ENCODE peak calls at places on chromosomes 16 and 17, in seven cellular contexts. One of them, this sample, is unnamed.

GRCh38 chr16:25030420-25031131 is 15.4 kb upstream of the ARHGAP17 start:
- DNase-seq in K562: no peak
- DNase-seq in H1: no peak
- DNase-seq in suprapubic skin: no peak
- DNase-seq in left lung: no peak
- DNase-seq in OCI-LY7: peak
- DNase-seq in mesendoderm: no peak
- DNase-seq in this sample: no peak

GRCh38 chr17:36652716-36653115 is 51.3 kb downstream of the MRM1 start:
- DNase-seq in mesendoderm: no peak
- DNase-seq in OCI-LY7: no peak
- DNase-seq in H1: no peak
- DNase-seq in K562: no peak
- DNase-seq in left lung: no peak
- DNase-seq in suprapubic skin: no peak
- DNase-seq in this sample: no peak

GRCh38 chr17:57895382-57896060 is 45.7 kb upstream of the MRPS23 start:
- DNase-seq in H1: no peak
- DNase-seq in suprapubic skin: no peak
- DNase-seq in OCI-LY7: no peak
- DNase-seq in K562: no peak
- DNase-seq in mesendoderm: peak
- DNase-seq in left lung: no peak
- DNase-seq in this sample: no peak

GRCh38 chr16:27088216-27088615 is 21.5 kb downstream of the C16orf82 start:
- DNase-seq in left lung: no peak
- DNase-seq in H1: no peak
- DNase-seq in mesendoderm: no peak
- DNase-seq in OCI-LY7: no peak
- DNase-seq in suprapubic skin: no peak
- DNase-seq in K562: no peak
- DNase-seq in this sample: no peak

GRCh38 chr17:4625181-4625601 is 16.3 kb downstream of the ALOX15 start:
- DNase-seq in suprapubic skin: no peak
- DNase-seq in left lung: no peak
- DNase-seq in K562: no peak
- DNase-seq in H1: no peak
- DNase-seq in OCI-LY7: no peak
- DNase-seq in mesendoderm: peak
- DNase-seq in this sample: no peak

GRCh38 chr17:82333279-82334171 is at the start of gene SECTM1:
- DNase-seq in suprapubic skin: no peak
- DNase-seq in K562: no peak
- DNase-seq in OCI-LY7: no peak
- DNase-seq in mesendoderm: no peak
- DNase-seq in left lung: peak
- DNase-seq in H1: no peak
- DNase-seq in this sample: peak

GRCh38 chr16:24685539-24686432 is 43.7 kb upstream of the TNRC6A start:
- DNase-seq in K562: no peak
- DNase-seq in suprapubic skin: no peak
- DNase-seq in mesendoderm: peak
- DNase-seq in H1: peak
- DNase-seq in left lung: peak
- DNase-seq in OCI-LY7: no peak
- DNase-seq in this sample: peak

GRCh38 chr16:77289331-77289809 is 90.2 kb downstream of the SYCE1L start:
- DNase-seq in mesendoderm: peak
- DNase-seq in suprapubic skin: no peak
- DNase-seq in left lung: no peak
- DNase-seq in K562: no peak
- DNase-seq in H1: no peak
- DNase-seq in OCI-LY7: no peak
- DNase-seq in this sample: no peak

GRCh38 chr17:866568-867087 is 84.5 kb downstream of the MRM3 start:
- DNase-seq in mesendoderm: no peak
- DNase-seq in H1: no peak
- DNase-seq in OCI-LY7: no peak
- DNase-seq in K562: no peak
- DNase-seq in suprapubic skin: no peak
- DNase-seq in left lung: no peak
- DNase-seq in this sample: no peak

GRCh38 chr16:23949630-23950290 is 114.0 kb downstream of the PRKCB start:
- DNase-seq in left lung: peak
- DNase-seq in suprapubic skin: no peak
- DNase-seq in H1: no peak
- DNase-seq in mesendoderm: no peak
- DNase-seq in K562: no peak
- DNase-seq in OCI-LY7: peak
- DNase-seq in this sample: no peak

GRCh38 chr16:30659507-30660423 is 1.5 kb downstream of the FBRS start:
- DNase-seq in H1: no peak
- DNase-seq in OCI-LY7: peak
- DNase-seq in left lung: peak
- DNase-seq in suprapubic skin: no peak
- DNase-seq in K562: no peak
- DNase-seq in mesendoderm: peak
- DNase-seq in this sample: peak

GRCh38 chr17:27475981-27476895 is 20.0 kb downstream of the KSR1 start:
- DNase-seq in left lung: no peak
- DNase-seq in suprapubic skin: no peak
- DNase-seq in OCI-LY7: no peak
- DNase-seq in mesendoderm: no peak
- DNase-seq in K562: no peak
- DNase-seq in H1: no peak
- DNase-seq in this sample: no peak

GRCh38 chr17:6570731-6571465 is 14.5 kb upstream of the PITPNM3 start:
- DNase-seq in suprapubic skin: no peak
- DNase-seq in mesendoderm: no peak
- DNase-seq in OCI-LY7: no peak
- DNase-seq in left lung: no peak
- DNase-seq in K562: no peak
- DNase-seq in H1: peak
- DNase-seq in this sample: peak

GRCh38 chr17:62075308-62075815 is 10.3 kb upstream of the MED13 start:
- DNase-seq in suprapubic skin: no peak
- DNase-seq in OCI-LY7: no peak
- DNase-seq in mesendoderm: no peak
- DNase-seq in left lung: no peak
- DNase-seq in K562: no peak
- DNase-seq in H1: no peak
- DNase-seq in this sample: no peak

GRCh38 chr17:82065638-82066303 is at the start of gene DUS1L:
- DNase-seq in K562: peak
- DNase-seq in suprapubic skin: no peak
- DNase-seq in left lung: peak
- DNase-seq in mesendoderm: peak
- DNase-seq in H1: peak
- DNase-seq in OCI-LY7: peak
- DNase-seq in this sample: no peak

GRCh38 chr17:38886643-38887010 is 16.8 kb downstream of the LASP1 start:
- DNase-seq in mesendoderm: no peak
- DNase-seq in K562: no peak
- DNase-seq in suprapubic skin: no peak
- DNase-seq in OCI-LY7: no peak
- DNase-seq in left lung: no peak
- DNase-seq in H1: no peak
- DNase-seq in this sample: no peak

GRCh38 chr17:57517519-57518342 is 227.4 kb downstream of the CCDC182 start:
- DNase-seq in OCI-LY7: no peak
- DNase-seq in mesendoderm: no peak
- DNase-seq in H1: no peak
- DNase-seq in left lung: no peak
- DNase-seq in K562: no peak
- DNase-seq in suprapubic skin: no peak
- DNase-seq in this sample: no peak

GRCh38 chr17:43905985-43906852 is 1.1 kb downstream of the MPP2 start:
- DNase-seq in OCI-LY7: no peak
- DNase-seq in mesendoderm: peak
- DNase-seq in left lung: peak
- DNase-seq in K562: peak
- DNase-seq in suprapubic skin: peak
- DNase-seq in H1: peak
- DNase-seq in this sample: peak

GRCh38 chr16:3774819-3775218 is 57.5 kb upstream of the TRAP1 start:
- DNase-seq in OCI-LY7: no peak
- DNase-seq in suprapubic skin: no peak
- DNase-seq in mesendoderm: no peak
- DNase-seq in H1: no peak
- DNase-seq in left lung: no peak
- DNase-seq in K562: no peak
- DNase-seq in this sample: no peak

GRCh38 chr17:40608061-40608581 is 39.5 kb downstream of the SMARCE1 start:
- DNase-seq in mesendoderm: no peak
- DNase-seq in K562: no peak
- DNase-seq in left lung: no peak
- DNase-seq in suprapubic skin: no peak
- DNase-seq in H1: no peak
- DNase-seq in OCI-LY7: no peak
- DNase-seq in this sample: no peak

DNA sequence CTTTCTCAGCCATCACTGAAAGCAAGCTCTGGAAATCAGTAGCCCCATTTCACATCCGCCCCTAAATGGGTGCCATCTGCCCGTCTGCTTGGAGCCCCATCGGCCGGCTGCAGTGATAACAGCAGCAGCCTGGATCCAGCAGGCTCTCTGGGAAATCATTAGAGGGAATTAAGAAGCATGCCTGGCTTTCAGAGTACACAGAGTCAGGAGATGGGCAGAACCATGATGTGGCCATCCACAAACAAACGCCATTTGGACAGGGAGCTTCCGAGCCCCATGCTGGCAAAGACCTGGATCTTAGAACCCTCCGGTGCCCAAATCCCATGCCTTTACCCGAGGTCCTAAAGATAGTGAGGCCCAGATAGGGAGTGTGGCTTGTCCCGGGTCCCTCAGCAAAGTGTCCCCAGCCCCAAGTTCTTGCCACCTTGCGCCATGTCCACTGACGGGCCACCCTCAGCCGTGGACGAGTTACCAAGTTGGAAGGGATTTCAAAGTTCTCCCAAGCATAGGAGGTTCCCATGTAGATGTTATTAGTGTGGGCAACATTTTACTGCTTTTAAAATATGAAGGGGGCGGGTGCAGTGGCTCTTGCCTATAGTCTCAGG is 1.0 kb upstream of the LITAF start:
- DNase-seq in K562: no peak
- DNase-seq in mesendoderm: no peak
- DNase-seq in H1: no peak
- DNase-seq in suprapubic skin: no peak
- DNase-seq in left lung: no peak
- DNase-seq in OCI-LY7: no peak
- DNase-seq in this sample: no peak
- H3K27ac ChIP-seq in K562: no peak
- H3K27ac ChIP-seq in mesendoderm: no peak
- H3K27ac ChIP-seq in H1: no peak
- H3K27ac ChIP-seq in suprapubic skin: peak
- H3K27ac ChIP-seq in left lung: peak
- H3K27ac ChIP-seq in OCI-LY7: no peak
- H3K27ac ChIP-seq in this sample: peak

GRCh38 chr17:35312346-35312745 is 61.1 kb downstream of the SLFN11 start:
- DNase-seq in K562: no peak
- DNase-seq in suprapubic skin: no peak
- DNase-seq in H1: no peak
- DNase-seq in OCI-LY7: no peak
- DNase-seq in mesendoderm: no peak
- DNase-seq in left lung: no peak
- DNase-seq in this sample: no peak

GRCh38 chr17:35314415-35315216 is 58.8 kb downstream of the SLFN11 start:
- DNase-seq in suprapubic skin: no peak
- DNase-seq in H1: peak
- DNase-seq in left lung: no peak
- DNase-seq in K562: no peak
- DNase-seq in mesendoderm: peak
- DNase-seq in OCI-LY7: no peak
- DNase-seq in this sample: no peak

GRCh38 chr17:35312790-35313711 is 60.4 kb downstream of the SLFN11 start:
- DNase-seq in suprapubic skin: no peak
- DNase-seq in mesendoderm: peak
- DNase-seq in left lung: peak
- DNase-seq in OCI-LY7: peak
- DNase-seq in K562: peak
- DNase-seq in H1: peak
- DNase-seq in this sample: peak

GRCh38 chr17:35315283-35315682 is 58.1 kb downstream of the SLFN11 start:
- DNase-seq in OCI-LY7: no peak
- DNase-seq in K562: peak
- DNase-seq in suprapubic skin: no peak
- DNase-seq in H1: peak
- DNase-seq in mesendoderm: no peak
- DNase-seq in left lung: no peak
- DNase-seq in this sample: no peak

GRCh38 chr17:35313875-35314409 is 59.5 kb downstream of the SLFN11 start:
- DNase-seq in left lung: no peak
- DNase-seq in mesendoderm: peak
- DNase-seq in OCI-LY7: no peak
- DNase-seq in suprapubic skin: no peak
- DNase-seq in H1: no peak
- DNase-seq in K562: peak
- DNase-seq in this sample: no peak
- H3K4me3 ChIP-seq in left lung: peak
- H3K4me3 ChIP-seq in mesendoderm: peak
- H3K4me3 ChIP-seq in OCI-LY7: no peak
- H3K4me3 ChIP-seq in suprapubic skin: peak
- H3K4me3 ChIP-seq in H1: peak
- H3K4me3 ChIP-seq in K562: no peak
- H3K4me3 ChIP-seq in this sample: peak

DNA sequence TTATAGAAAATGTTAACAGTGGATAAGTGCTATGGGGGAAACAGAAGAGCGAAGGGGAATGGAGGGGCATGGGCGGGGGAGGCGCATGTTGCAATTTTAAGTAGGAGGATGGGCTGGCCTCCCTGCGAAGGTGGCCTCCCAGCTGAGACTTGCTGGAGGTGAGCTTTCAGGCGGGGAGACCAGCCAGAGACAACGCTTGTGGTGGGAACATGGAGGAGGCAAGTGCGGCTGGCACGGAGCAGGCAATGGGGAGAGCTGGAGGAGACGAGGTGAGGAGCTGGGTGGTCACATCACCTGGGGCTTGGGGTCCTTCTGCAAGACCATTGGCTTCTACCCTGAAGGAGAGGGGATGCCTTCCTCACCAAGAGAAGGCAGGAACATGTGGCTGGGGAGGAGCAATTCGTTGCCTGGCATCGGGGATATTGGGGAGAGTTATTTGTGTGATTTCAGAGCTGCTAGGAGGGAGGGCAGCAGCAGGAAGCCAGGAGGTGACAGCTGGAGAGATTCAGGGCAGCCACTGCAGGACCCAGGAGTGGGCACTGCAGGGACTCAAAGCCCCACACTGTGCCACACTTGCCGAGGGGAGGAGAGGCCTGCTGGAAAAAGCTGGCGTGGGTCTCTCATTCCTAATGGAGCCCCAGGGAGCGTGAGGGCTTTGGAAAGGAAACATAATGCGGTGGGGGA is 34.4 kb downstream of the PMFBP1 start:
- DNase-seq in suprapubic skin: no peak
- DNase-seq in OCI-LY7: no peak
- DNase-seq in H1: no peak
- DNase-seq in mesendoderm: no peak
- DNase-seq in left lung: no peak
- DNase-seq in K562: no peak
- DNase-seq in this sample: no peak
- H3K27ac ChIP-seq in suprapubic skin: no peak
- H3K27ac ChIP-seq in OCI-LY7: no peak
- H3K27ac ChIP-seq in H1: no peak
- H3K27ac ChIP-seq in mesendoderm: no peak
- H3K27ac ChIP-seq in left lung: no peak
- H3K27ac ChIP-seq in K562: no peak
- H3K27ac ChIP-seq in this sample: no peak

GRCh38 chr16:2745961-2746360 is 6.5 kb upstream of the SRRM2 start:
- DNase-seq in K562: no peak
- DNase-seq in H1: no peak
- DNase-seq in OCI-LY7: no peak
- DNase-seq in suprapubic skin: no peak
- DNase-seq in mesendoderm: no peak
- DNase-seq in left lung: no peak
- DNase-seq in this sample: peak
- H3K4me3 ChIP-seq in K562: no peak
- H3K4me3 ChIP-seq in H1: no peak
- H3K4me3 ChIP-seq in OCI-LY7: no peak
- H3K4me3 ChIP-seq in suprapubic skin: no peak
- H3K4me3 ChIP-seq in mesendoderm: no peak
- H3K4me3 ChIP-seq in left lung: no peak
- H3K4me3 ChIP-seq in this sample: no peak

This sample was measured in right lobe of liver.